ENCODE peak calls at places on chromosomes 12 and 14, in ten cellular contexts. I, Y, C, V, K, M, W, T, L and S are unnamed samples.

GRCh38 chr12:116441292-116441691 is 117.9 kb upstream of the MAP1LC3B2 start:
- DNase-seq in K (no peak), L (peak), M (peak), W (no peak), V (no peak), C (no peak), T (peak), I (no peak), Y (no peak), S (no peak)

GRCh38 chr14:75439989-75440388 is 12.2 kb downstream of the JDP2 start:
- DNase-seq in I (no peak), C (no peak), K (no peak), L (no peak), Y (no peak), T (no peak), W (no peak), M (no peak), V (no peak), S (peak)

GRCh38 chr12:113762155-113762848 is 203.8 kb downstream of the RBM19 start:
- DNase-seq in W (no peak), C (no peak), K (no peak), Y (no peak), I (peak), L (no peak), V (no peak), M (no peak), T (no peak), S (no peak)

GRCh38 chr14:68916358-68916757 is 62.7 kb downstream of the ACTN1 start:
- DNase-seq in T (peak), M (no peak), I (no peak), C (no peak), Y (no peak), W (no peak), K (no peak), V (no peak), L (no peak), S (no peak)

GRCh38 chr12:57342207-57342691 is 88.6 kb downstream of the R3HDM2 start:
- DNase-seq in K (peak), M (no peak), W (no peak), L (peak), C (no peak), Y (no peak), I (peak), T (peak), V (peak), S (no peak)

GRCh38 chr12:109767991-109768900 is 54.6 kb downstream of the FAM222A start:
- DNase-seq in Y (no peak), V (no peak), M (no peak), K (no peak), W (no peak), C (no peak), T (peak), I (no peak), L (no peak), S (no peak)

GRCh38 chr12:92295523-92295922 is 149.9 kb upstream of the BTG1 start:
- DNase-seq in K (peak), I (no peak), L (no peak), M (no peak), W (no peak), Y (no peak), T (no peak), V (no peak), C (no peak), S (no peak)

GRCh38 chr14:69877492-69877891 is 1.7 kb upstream of the SMOC1 start:
- DNase-seq in L (peak), I (no peak), V (no peak), M (no peak), T (no peak), Y (no peak), K (no peak), W (no peak), C (no peak), S (no peak)

GRCh38 chr12:47867496-47867941 is 37.3 kb downstream of the VDR start:
- DNase-seq in Y (peak), L (peak), K (peak), V (peak), T (no peak), W (peak), C (no peak), I (no peak), M (no peak), S (no peak)

GRCh38 chr12:49825360-49825970 is 2.7 kb downstream of the NCKAP5L start:
- DNase-seq in K (peak), T (peak), Y (peak), W (no peak), L (peak), I (no peak), M (peak), V (peak), C (no peak), S (peak)

GRCh38 chr14:88181072-88181471 is 142.0 kb downstream of the KCNK10 start:
- DNase-seq in W (no peak), V (no peak), L (no peak), M (no peak), I (no peak), K (no peak), C (no peak), Y (no peak), T (no peak), S (no peak)

GRCh38 chr12:30909721-30910350 is 16.7 kb upstream of the TSPAN11 start:
- DNase-seq in K (no peak), C (no peak), Y (no peak), T (no peak), L (no peak), I (no peak), W (no peak), M (no peak), V (no peak), S (no peak)

GRCh38 chr14:19878029-19878642 is 3.2 kb downstream of the OR4K2 start:
- DNase-seq in K (no peak), I (no peak), L (peak), Y (no peak), W (no peak), C (no peak), V (no peak), T (no peak), M (no peak), S (no peak)

GRCh38 chr14:100065161-100065871 is at the start of gene EVL:
- DNase-seq in C (peak), V (no peak), M (peak), L (peak), W (no peak), Y (no peak), T (peak), I (no peak), K (no peak), S (peak)

GRCh38 chr12:121799842-121800693 is 3.7 kb upstream of the SETD1B start:
- DNase-seq in K (peak), L (peak), Y (peak), I (no peak), T (peak), C (peak), M (peak), V (peak), W (peak), S (peak)

GRCh38 chr14:78967111-78967809 is 797.1 kb downstream of the NRXN3 start:
- DNase-seq in V (peak), L (no peak), Y (no peak), C (no peak), T (no peak), W (no peak), I (no peak), M (no peak), K (peak), S (no peak)

GRCh38 chr12:10102322-10102721 is 3.5 kb upstream of the CLEC1A start:
- DNase-seq in I (no peak), V (no peak), C (no peak), K (no peak), T (no peak), W (no peak), L (no peak), M (no peak), Y (no peak), S (no peak)

GRCh38 chr14:67269338-67270060 is 28.3 kb downstream of the PALS1 start:
- DNase-seq in L (no peak), W (no peak), I (peak), K (peak), Y (no peak), V (peak), T (no peak), C (no peak), M (no peak), S (no peak)

GRCh38 chr12:104273503-104273902 is 30.0 kb upstream of the EID3 start:
- DNase-seq in T (no peak), C (no peak), I (no peak), W (no peak), L (peak), M (no peak), Y (no peak), K (no peak), V (no peak), S (no peak)

GRCh38 chr14:69612014-69612758 is 790 bp downstream of the SUSD6 start:
- DNase-seq in W (peak), Y (peak), V (no peak), L (peak), T (peak), M (peak), I (peak), K (no peak), C (peak), S (peak)